ENCODE peak calls at places on chromosomes 7 and 10, in four cellular contexts. R, C, W and Z are unnamed samples.

GRCh38 chr7:93913197-93913596 is 6.8 kb downstream of the GNGT1 start:
- DNase-seq in R (no peak), C (no peak), W (no peak), Z (no peak)

GRCh38 chr10:126565871-126566270 is 104.6 kb downstream of the C10orf90 start:
- DNase-seq in R (no peak), C (no peak), W (no peak), Z (no peak)

GRCh38 chr10:114714281-114714741 is 56.2 kb upstream of the ABLIM1 start:
- DNase-seq in R (peak), C (no peak), W (no peak), Z (peak)

GRCh38 chr7:76209310-76209709 is 7.6 kb downstream of the SRRM3 start:
- DNase-seq in R (no peak), C (no peak), W (no peak), Z (no peak)

GRCh38 chr10:99513061-99513460 is 19.7 kb upstream of the NKX2-3 start:
- DNase-seq in R (no peak), C (no peak), W (no peak), Z (no peak)

GRCh38 chr10:60299961-60300883 is 89.5 kb downstream of the ANK3 start:
- DNase-seq in R (no peak), C (no peak), W (no peak), Z (no peak)

GRCh38 chr10:28120043-28120749 is 121.3 kb upstream of the ODAD2 start:
- DNase-seq in R (peak), C (no peak), W (no peak), Z (no peak)

GRCh38 chr7:16810573-16810972 is 5.8 kb upstream of the AGR2 start:
- DNase-seq in R (no peak), C (no peak), W (no peak), Z (no peak)

GRCh38 chr10:22433875-22434274 is 88.6 kb downstream of the SPAG6 start:
- DNase-seq in R (peak), C (no peak), W (no peak), Z (peak)

GRCh38 chr7:134905375-134905774 is 80.9 kb upstream of the AGBL3 start:
- DNase-seq in R (peak), C (no peak), W (no peak), Z (peak)

GRCh38 chr7:26856481-26856880 is 7.9 kb downstream of the SKAP2 start:
- DNase-seq in R (peak), C (no peak), W (no peak), Z (no peak)

GRCh38 chr7:37690206-37690605 is 6.6 kb downstream of the GPR141 start:
- DNase-seq in R (no peak), C (no peak), W (no peak), Z (no peak)

GRCh38 chr7:92641921-92642511 is 51.8 kb upstream of the FAM133B start:
- DNase-seq in R (peak), C (peak), W (no peak), Z (peak)

GRCh38 chr10:51302316-51302715 is 228.0 kb downstream of the PRKG1 start:
- DNase-seq in R (peak), C (no peak), W (no peak), Z (no peak)

GRCh38 chr7:157009170-157009777 is 1.2 kb downstream of the MNX1 start:
- DNase-seq in R (no peak), C (no peak), W (no peak), Z (no peak)

GRCh38 chr10:70169011-70169410 is 1.3 kb downstream of the SAR1A start:
- DNase-seq in R (no peak), C (no peak), W (peak), Z (no peak)

GRCh38 chr10:34109952-34110702 is 705.0 kb downstream of the PARD3 start:
- DNase-seq in R (peak), C (no peak), W (no peak), Z (peak)

GRCh38 chr10:70596860-70597809 is 5.4 kb downstream of the PRF1 start:
- DNase-seq in R (no peak), C (no peak), W (no peak), Z (no peak)

GRCh38 chr10:89217057-89217990 is 10.2 kb upstream of the CH25H start:
- DNase-seq in R (peak), C (peak), W (peak), Z (peak)

GRCh38 chr10:92407305-92408016 is 116.5 kb downstream of the MARCHF5 start:
- DNase-seq in R (no peak), C (no peak), W (no peak), Z (no peak)

GRCh38 chr10:119750391-119751230 is 24.8 kb downstream of the INPP5F start:
- DNase-seq in R (peak), C (peak), W (peak), Z (peak)

GRCh38 chr7:47039899-47040298 is 542.0 kb downstream of the TNS3 start:
- DNase-seq in R (peak), C (no peak), W (no peak), Z (peak)

GRCh38 chr7:117212969-117213877 is 109.6 kb downstream of the WNT2 start:
- DNase-seq in R (peak), C (peak), W (no peak), Z (peak)

GRCh38 chr7:144834516-144835165 is 1.2 kb downstream of the TPK1 start:
- DNase-seq in R (no peak), C (peak), W (peak), Z (no peak)

GRCh38 chr10:88792656-88793055 is 9.9 kb upstream of the LIPM start:
- DNase-seq in R (peak), C (no peak), W (peak), Z (no peak)

GRCh38 chr10:63105811-63106755 is 27.0 kb upstream of the NRBF2 start:
- DNase-seq in R (peak), C (no peak), W (no peak), Z (no peak)